ENCODE peak calls at places on chromosomes 5 and 9, in four cellular contexts. U, E, T and X are unnamed samples.

GRCh38 chr9:123685489-123686083 is 244.3 kb downstream of the DENND1A start:
- DNase-seq in U (no peak), T (no peak), E (no peak), X (no peak)

GRCh38 chr9:21919377-21920362 is 74.5 kb downstream of the CDKN2A start:
- DNase-seq in U (peak), E (no peak), T (no peak), X (no peak)

GRCh38 chr9:35813434-35814105 is 1.3 kb downstream of the HINT2 start:
- DNase-seq in T (peak), E (no peak), U (peak), X (peak)

GRCh38 chr5:57651127-57651526 is 168.5 kb upstream of the ACTBL2 start:
- DNase-seq in T (no peak), U (no peak), E (no peak), X (no peak)

GRCh38 chr9:115369322-115369957 is 251.5 kb upstream of the TNC start:
- DNase-seq in E (no peak), U (peak), T (no peak), X (no peak)

GRCh38 chr5:150315245-150315644 is 12.5 kb upstream of the ARSI start:
- DNase-seq in U (no peak), T (no peak), E (no peak), X (no peak)

GRCh38 chr5:132257131-132258101 is at the start of gene PDLIM4:
- DNase-seq in T (peak), U (peak), E (peak), X (peak)

GRCh38 chr5:164233796-164234195 is 728.4 kb downstream of the MAT2B start:
- DNase-seq in E (no peak), U (no peak), T (no peak), X (no peak)

GRCh38 chr9:33162721-33163311 is 4.3 kb downstream of the B4GALT1 start:
- DNase-seq in U (no peak), E (no peak), T (no peak), X (no peak)

GRCh38 chr9:3887121-3887797 is 361.5 kb upstream of the RFX3 start:
- DNase-seq in U (no peak), T (no peak), E (no peak), X (no peak)
- TF ChIP-seq TEAD4 in U (no peak), T (no peak), E (no peak), X (no peak)

GRCh38 chr5:168706655-168707069 is 127.5 kb upstream of the PANK3 start:
- DNase-seq in U (peak), E (peak), T (no peak), X (peak)

GRCh38 chr5:168707646-168708300 is 128.6 kb upstream of the PANK3 start:
- DNase-seq in E (no peak), T (no peak), U (no peak), X (no peak)

GRCh38 chr5:168705321-168705720 is 126.2 kb upstream of the PANK3 start:
- DNase-seq in U (no peak), T (no peak), E (no peak), X (no peak)

GRCh38 chr5:168710706-168711105 is 131.5 kb upstream of the PANK3 start:
- DNase-seq in T (no peak), U (no peak), E (no peak), X (no peak)

GRCh38 chr5:168708301-168708695 is 129.1 kb upstream of the PANK3 start:
- DNase-seq in U (no peak), E (no peak), T (no peak), X (no peak)
- TF ChIP-seq TEAD4 in U (no peak), E (no peak), T (no peak), X (no peak)

DNA sequence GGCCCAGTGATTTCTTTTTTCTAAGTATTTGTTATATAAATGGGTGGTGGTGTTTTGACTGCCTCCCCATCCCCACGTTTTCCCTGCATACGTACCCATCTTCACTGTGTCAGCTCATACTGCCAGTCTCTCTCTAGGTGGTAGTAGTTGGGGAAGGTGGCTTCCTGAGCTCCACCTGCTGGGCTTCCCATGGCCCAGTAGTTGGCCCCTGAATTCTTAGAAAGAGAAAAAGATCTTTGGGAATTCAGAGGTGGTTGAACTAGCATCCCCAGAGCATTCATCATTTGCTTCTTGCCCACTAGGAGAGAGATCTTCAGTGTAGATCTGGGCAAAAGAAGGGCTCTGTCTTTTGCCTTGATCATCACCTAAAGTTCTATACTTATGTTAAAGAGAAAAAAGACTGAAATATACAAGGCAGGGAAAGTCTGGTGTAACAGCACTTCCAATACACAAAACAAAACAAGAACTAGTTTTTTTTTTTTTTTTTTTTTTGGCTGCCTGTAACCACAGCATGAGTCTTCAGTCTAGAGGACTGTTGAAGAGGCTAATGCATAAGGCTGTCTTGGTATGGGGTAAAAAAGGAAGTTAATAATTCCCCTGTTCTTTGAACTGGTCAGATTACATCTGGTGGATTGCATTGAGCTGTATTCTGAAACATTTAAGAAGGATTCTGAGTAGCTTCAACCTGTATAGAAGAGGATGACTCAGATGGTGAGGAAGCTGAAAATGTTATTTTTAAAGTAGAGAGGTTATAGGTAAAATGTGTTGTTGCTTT is 128.7 kb downstream of the ATG10 start:
- DNase-seq in T (no peak), E (no peak), U (no peak), X (peak)
- TF ChIP-seq TEAD4 in T (no peak), E (no peak), U (no peak), X (no peak)

DNA sequence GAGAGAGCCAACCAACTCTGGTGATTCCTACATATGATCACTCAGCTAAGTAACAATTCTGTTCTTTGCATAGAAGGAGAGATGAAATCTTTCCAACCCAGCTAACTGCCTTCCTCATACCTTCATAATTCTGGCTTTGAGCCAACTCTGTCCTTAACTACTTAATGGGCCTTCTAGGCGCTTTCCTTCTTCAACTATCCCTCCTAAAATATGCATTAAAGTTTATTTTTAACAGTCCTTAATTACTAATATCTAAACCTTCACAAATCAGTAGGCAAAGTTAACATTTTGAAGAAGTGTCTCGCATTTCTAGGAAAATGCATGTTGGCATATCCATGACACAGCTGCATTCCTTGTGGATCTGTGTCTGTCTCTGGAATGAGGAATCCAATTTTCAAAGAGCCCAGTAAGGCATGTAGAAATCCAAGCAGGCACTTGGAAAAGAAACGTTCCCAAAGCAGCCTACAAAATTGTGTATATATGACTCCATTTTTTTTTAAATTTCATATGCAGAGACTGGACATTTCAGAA is 284.7 kb upstream of the GRAMD2B start:
- DNase-seq in U (no peak), E (no peak), T (no peak), X (no peak)
- TF ChIP-seq TEAD4 in U (no peak), E (no peak), T (no peak), X (no peak)